ENCODE peak calls at places on chromosomes 13 and 19, in four cellular contexts. One of them, this sample, is unnamed.

GRCh38 chr19:57165846-57166245 is 1.4 kb downstream of the DUXA start:
- DNase-seq in breast epithelium: no peak
- DNase-seq in spleen: no peak
- DNase-seq in right lobe of liver: no peak
- DNase-seq in this sample: no peak

GRCh38 chr13:99269627-99270252 is 11.6 kb upstream of the GPR18 start:
- DNase-seq in breast epithelium: no peak
- DNase-seq in spleen: no peak
- DNase-seq in right lobe of liver: no peak
- DNase-seq in this sample: no peak

GRCh38 chr13:112450118-112450517 is 74.0 kb downstream of the SPACA7 start:
- DNase-seq in spleen: peak
- DNase-seq in breast epithelium: no peak
- DNase-seq in right lobe of liver: no peak
- DNase-seq in this sample: no peak

GRCh38 chr19:1591421-1592022 is 1.1 kb downstream of the MBD3 start:
- DNase-seq in spleen: no peak
- DNase-seq in breast epithelium: no peak
- DNase-seq in right lobe of liver: no peak
- DNase-seq in this sample: peak

GRCh38 chr13:112510002-112510780 is 77.8 kb downstream of the TUBGCP3 start:
- DNase-seq in breast epithelium: no peak
- DNase-seq in spleen: no peak
- DNase-seq in right lobe of liver: no peak
- DNase-seq in this sample: peak

GRCh38 chr13:70723732-70724131 is 615.5 kb upstream of the KLHL1 start:
- DNase-seq in breast epithelium: no peak
- DNase-seq in right lobe of liver: no peak
- DNase-seq in spleen: no peak
- DNase-seq in this sample: no peak

GRCh38 chr13:83503424-83503823 is 378.9 kb downstream of the SLITRK1 start:
- DNase-seq in breast epithelium: no peak
- DNase-seq in right lobe of liver: no peak
- DNase-seq in spleen: no peak
- DNase-seq in this sample: no peak

GRCh38 chr19:37999309-38000213 is 92.6 kb downstream of the SIPA1L3 start:
- DNase-seq in spleen: no peak
- DNase-seq in breast epithelium: no peak
- DNase-seq in right lobe of liver: no peak
- DNase-seq in this sample: peak

GRCh38 chr13:66513728-66514127 is 716.4 kb downstream of the PCDH9 start:
- DNase-seq in right lobe of liver: no peak
- DNase-seq in spleen: no peak
- DNase-seq in breast epithelium: no peak
- DNase-seq in this sample: no peak

GRCh38 chr13:25468330-25469178 is 96.8 kb downstream of the ATP8A2 start:
- DNase-seq in right lobe of liver: no peak
- DNase-seq in breast epithelium: no peak
- DNase-seq in spleen: no peak
- DNase-seq in this sample: no peak

GRCh38 chr13:34165158-34165557 is 347.2 kb downstream of the RFC3 start:
- DNase-seq in spleen: no peak
- DNase-seq in right lobe of liver: no peak
- DNase-seq in breast epithelium: no peak
- DNase-seq in this sample: no peak

GRCh38 chr13:47862841-47863240 is 138.2 kb downstream of the SUCLA2 start:
- DNase-seq in right lobe of liver: no peak
- DNase-seq in breast epithelium: no peak
- DNase-seq in spleen: no peak
- DNase-seq in this sample: no peak

GRCh38 chr13:43879323-43880181 is at the start of the genes CCDC122 and LACC1:
- DNase-seq in spleen: peak
- DNase-seq in right lobe of liver: peak
- DNase-seq in breast epithelium: peak
- DNase-seq in this sample: peak
- TF ChIP-seq POLR2A in spleen: peak
- TF ChIP-seq POLR2A in right lobe of liver: peak
- TF ChIP-seq POLR2A in breast epithelium: peak
- TF ChIP-seq POLR2A in this sample: peak

DNA sequence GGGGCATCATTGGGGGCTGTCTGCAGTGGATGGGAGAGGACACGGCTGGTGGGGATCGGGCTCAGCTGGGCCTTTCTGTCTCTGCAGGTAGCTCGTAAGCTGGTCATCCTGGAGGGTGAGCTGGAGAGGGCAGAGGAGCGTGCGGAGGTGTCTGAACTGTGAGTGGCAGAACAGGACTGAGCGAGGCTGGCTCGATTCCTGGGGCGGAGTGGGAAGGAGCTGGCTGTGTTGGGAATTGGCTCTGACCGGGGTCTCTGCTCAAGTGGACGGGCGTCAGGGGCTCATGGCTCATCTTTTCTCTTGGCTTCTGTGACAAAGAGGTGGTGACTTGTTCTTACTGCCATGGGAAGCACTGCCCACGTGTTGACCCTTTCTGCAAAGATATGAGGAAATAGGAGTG is 11.6 kb downstream of the TPM4 start:
- DNase-seq in breast epithelium: no peak
- DNase-seq in spleen: no peak
- DNase-seq in right lobe of liver: no peak
- DNase-seq in this sample: no peak
- H3K27ac ChIP-seq in breast epithelium: peak
- H3K27ac ChIP-seq in spleen: peak
- H3K27ac ChIP-seq in right lobe of liver: no peak
- H3K27ac ChIP-seq in this sample: no peak

GRCh38 chr13:45121421-45121820 is 1.1 kb downstream of the GTF2F2 start:
- DNase-seq in breast epithelium: no peak
- DNase-seq in right lobe of liver: no peak
- DNase-seq in spleen: no peak
- DNase-seq in this sample: no peak
- TF ChIP-seq CTCF in breast epithelium: no peak
- TF ChIP-seq CTCF in right lobe of liver: no peak
- TF ChIP-seq CTCF in spleen: no peak
- TF ChIP-seq CTCF in this sample: no peak

DNA sequence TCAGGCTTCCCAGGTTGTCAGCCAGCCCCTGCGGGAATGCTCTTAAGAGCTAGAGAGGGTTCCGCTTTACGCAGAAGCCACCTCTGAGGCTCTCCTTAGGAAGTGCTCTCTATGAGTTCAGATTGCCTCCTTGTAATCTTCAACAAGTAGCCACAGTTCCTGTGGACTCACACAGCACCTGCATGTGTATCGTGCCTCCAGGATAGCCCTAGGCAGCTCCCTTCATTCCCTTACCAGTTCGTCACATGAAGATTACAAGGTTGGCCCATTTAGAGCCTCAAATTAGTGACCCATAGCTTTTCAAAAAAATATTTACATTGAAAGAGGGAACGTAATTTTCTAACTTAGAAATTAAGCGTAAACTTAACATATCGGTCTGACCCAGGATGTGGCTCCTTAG is 284.3 kb downstream of the MTUS2 start:
- DNase-seq in spleen: no peak
- DNase-seq in breast epithelium: no peak
- DNase-seq in right lobe of liver: no peak
- DNase-seq in this sample: no peak
- TF ChIP-seq POLR2A in spleen: no peak
- TF ChIP-seq POLR2A in breast epithelium: no peak
- TF ChIP-seq POLR2A in right lobe of liver: no peak
- TF ChIP-seq POLR2A in this sample: no peak

GRCh38 chr19:5588441-5588840 is 20.7 kb upstream of the TINCR start:
- DNase-seq in breast epithelium: no peak
- DNase-seq in right lobe of liver: no peak
- DNase-seq in spleen: peak
- DNase-seq in this sample: no peak
- H3K27ac ChIP-seq in breast epithelium: no peak
- H3K27ac ChIP-seq in right lobe of liver: no peak
- H3K27ac ChIP-seq in spleen: no peak
- H3K27ac ChIP-seq in this sample: no peak

GRCh38 chr13:54445865-54446264 is 1417.3 kb downstream of the OLFM4 start:
- DNase-seq in spleen: no peak
- DNase-seq in breast epithelium: no peak
- DNase-seq in right lobe of liver: no peak
- DNase-seq in this sample: no peak

GRCh38 chr13:54445453-54445852 is 1416.8 kb downstream of the OLFM4 start:
- DNase-seq in breast epithelium: no peak
- DNase-seq in spleen: no peak
- DNase-seq in right lobe of liver: no peak
- DNase-seq in this sample: no peak

GRCh38 chr13:54449922-54450321 is 1421.3 kb downstream of the OLFM4 start:
- DNase-seq in right lobe of liver: no peak
- DNase-seq in spleen: no peak
- DNase-seq in breast epithelium: no peak
- DNase-seq in this sample: no peak
- TF ChIP-seq CTCF in right lobe of liver: peak
- TF ChIP-seq CTCF in spleen: no peak
- TF ChIP-seq CTCF in breast epithelium: no peak
- TF ChIP-seq CTCF in this sample: no peak

DNA sequence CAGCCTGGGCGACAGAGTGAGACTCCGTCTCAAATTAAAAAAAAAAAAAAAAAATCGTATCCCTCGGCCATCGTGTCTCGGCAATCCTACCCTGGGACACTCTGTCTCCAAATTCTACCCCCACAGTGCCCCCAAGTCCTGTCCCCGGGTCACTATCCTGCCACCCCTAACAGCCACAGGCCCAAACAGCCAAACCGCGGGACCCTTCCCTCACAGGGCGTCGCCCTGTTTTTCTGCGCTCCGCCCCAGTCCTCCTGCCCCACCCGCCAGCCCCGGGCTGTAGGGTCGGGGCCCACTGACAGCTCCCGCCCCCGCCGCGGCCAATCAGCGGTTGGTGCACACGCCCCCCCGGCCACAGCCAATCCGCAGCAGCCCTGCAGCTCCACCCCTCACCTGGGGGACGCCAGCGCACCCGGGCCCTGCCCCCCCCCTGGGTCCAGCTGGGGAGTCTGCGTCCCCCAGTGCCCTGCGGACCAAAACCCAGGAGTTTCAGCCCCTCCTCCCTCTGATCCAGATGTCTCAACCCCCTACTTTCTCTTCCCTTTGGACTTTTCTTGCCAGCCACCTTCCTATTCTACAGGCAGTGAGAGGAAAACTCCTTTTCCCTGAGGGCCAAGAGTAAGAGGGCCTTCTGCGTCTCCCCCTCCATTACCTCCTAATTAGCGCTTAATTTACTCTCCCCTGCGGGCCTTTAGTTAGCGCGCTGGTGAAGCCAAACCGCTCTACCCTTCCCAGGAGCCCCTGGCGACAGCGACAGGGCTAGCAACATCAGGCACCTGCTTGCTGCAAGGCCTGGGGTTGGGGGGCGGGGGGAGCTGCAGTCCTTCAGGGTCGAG is 1.5 kb upstream of the BCAT2 start:
- DNase-seq in spleen: peak
- DNase-seq in right lobe of liver: peak
- DNase-seq in breast epithelium: peak
- DNase-seq in this sample: peak
- TF ChIP-seq POLR2A in spleen: no peak
- TF ChIP-seq POLR2A in right lobe of liver: peak
- TF ChIP-seq POLR2A in breast epithelium: peak
- TF ChIP-seq POLR2A in this sample: no peak

DNA sequence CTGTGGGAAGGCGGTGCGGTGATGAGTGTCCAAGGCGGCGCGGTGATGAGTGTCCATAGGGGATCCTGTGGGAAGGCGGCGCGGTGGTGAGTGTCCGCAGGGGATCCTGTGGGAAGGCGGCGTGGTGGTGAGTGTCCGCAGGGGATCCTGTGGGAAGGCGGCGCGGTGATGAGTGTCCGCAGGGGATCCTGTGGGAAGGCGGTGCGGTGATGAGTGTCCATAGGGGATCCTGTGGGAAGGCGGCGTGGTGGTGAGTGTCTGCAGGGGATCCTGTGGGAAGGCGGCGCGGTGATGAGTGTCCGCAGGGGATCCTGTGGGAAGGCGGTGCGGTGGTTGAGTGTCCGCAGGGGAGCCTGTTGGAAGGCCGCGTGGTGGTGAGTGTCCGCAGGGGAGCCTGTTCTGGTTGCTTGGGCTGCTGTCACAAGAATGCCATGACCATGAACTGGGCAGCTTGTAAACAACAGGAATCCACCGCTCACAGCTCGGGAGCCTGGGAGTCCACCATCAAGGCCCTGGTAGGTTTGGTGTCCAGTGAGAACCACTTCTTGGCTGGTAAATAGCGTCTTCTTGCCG is 21.4 kb downstream of the TFDP1 start:
- DNase-seq in breast epithelium: no peak
- DNase-seq in right lobe of liver: no peak
- DNase-seq in spleen: no peak
- DNase-seq in this sample: no peak
- H3K27ac ChIP-seq in breast epithelium: no peak
- H3K27ac ChIP-seq in right lobe of liver: no peak
- H3K27ac ChIP-seq in spleen: peak
- H3K27ac ChIP-seq in this sample: no peak

DNA sequence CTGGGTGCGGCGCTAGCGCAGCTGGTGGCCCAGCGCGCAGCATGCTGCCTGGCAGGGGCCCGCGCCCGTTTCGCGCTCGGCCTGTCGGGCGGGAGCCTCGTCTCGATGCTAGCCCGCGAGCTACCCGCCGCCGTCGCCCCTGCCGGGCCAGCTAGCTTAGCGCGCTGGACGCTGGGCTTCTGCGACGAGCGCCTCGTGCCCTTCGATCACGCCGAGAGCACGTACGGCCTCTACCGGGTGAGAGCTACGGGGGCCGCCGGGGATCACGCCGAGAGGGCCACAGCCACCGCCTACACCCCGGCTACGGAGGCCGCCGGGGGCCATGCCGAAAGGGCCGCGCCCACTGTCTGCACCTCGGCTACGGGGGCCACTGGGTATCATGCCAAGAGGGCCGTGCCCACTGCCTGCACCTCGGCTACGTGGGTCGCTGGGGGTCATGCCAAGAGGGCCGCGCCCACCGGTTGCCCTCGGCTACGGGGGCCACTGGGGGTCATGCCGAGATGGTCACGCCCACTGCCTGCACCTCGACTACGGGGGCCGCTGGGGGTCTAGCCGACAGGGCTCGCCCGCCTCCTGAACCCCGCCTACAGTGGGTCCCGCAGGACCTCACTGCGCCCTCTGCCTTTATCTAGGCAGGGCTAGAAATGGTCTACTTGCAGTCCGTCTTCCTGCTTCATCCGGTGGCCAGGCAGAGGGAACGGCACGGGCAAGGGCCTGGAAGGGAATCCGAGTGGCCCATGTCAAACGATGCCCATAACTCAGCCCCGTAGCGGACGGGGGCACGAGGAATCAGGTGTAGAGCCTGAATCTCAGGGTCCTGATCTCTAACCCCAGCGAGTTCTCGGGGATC is 500 bp downstream of the PGLS start:
- DNase-seq in breast epithelium: peak
- DNase-seq in spleen: peak
- DNase-seq in right lobe of liver: peak
- DNase-seq in this sample: peak
- TF ChIP-seq CTCF in breast epithelium: no peak
- TF ChIP-seq CTCF in spleen: peak
- TF ChIP-seq CTCF in right lobe of liver: peak
- TF ChIP-seq CTCF in this sample: peak

GRCh38 chr19:39128511-39129079 is 3.0 kb downstream of the PAK4 start:
- DNase-seq in spleen: no peak
- DNase-seq in right lobe of liver: no peak
- DNase-seq in breast epithelium: no peak
- DNase-seq in this sample: no peak

GRCh38 chr19:39131255-39131755 is 5.7 kb downstream of the PAK4 start:
- DNase-seq in right lobe of liver: no peak
- DNase-seq in breast epithelium: peak
- DNase-seq in spleen: no peak
- DNase-seq in this sample: peak

GRCh38 chr19:39132344-39132969 is 6.9 kb downstream of the PAK4 start:
- DNase-seq in spleen: no peak
- DNase-seq in right lobe of liver: no peak
- DNase-seq in breast epithelium: no peak
- DNase-seq in this sample: no peak

GRCh38 chr19:39129116-39129515 is 3.5 kb downstream of the PAK4 start:
- DNase-seq in spleen: no peak
- DNase-seq in breast epithelium: no peak
- DNase-seq in right lobe of liver: no peak
- DNase-seq in this sample: no peak

GRCh38 chr19:39130337-39131254 is 5.0 kb downstream of the PAK4 start:
- DNase-seq in right lobe of liver: no peak
- DNase-seq in breast epithelium: no peak
- DNase-seq in spleen: no peak
- DNase-seq in this sample: no peak
- TF ChIP-seq POLR2A in right lobe of liver: no peak
- TF ChIP-seq POLR2A in breast epithelium: no peak
- TF ChIP-seq POLR2A in spleen: no peak
- TF ChIP-seq POLR2A in this sample: no peak

This sample was measured in thyroid gland.